ENCODE peak calls at places on chromosomes 4 and X, in eight cellular contexts. One of them, this sample, is unnamed.

GRCh38 chr4:17557880-17558279 is 19.1 kb upstream of the LAP3 start:
- DNase-seq in HFF-Myc: peak; percentile 41
- DNase-seq in epithelial cell of esophagus: peak; percentile 45
- DNase-seq in MCF 10A: no peak
- DNase-seq in adrenal gland: no peak
- DNase-seq in Peyer's patch: no peak
- DNase-seq in uterus: no peak
- DNase-seq in RWPE1: no peak
- DNase-seq in this sample: no peak

GRCh38 chr4:138898282-138898681 is 117.3 kb upstream of the NOCT start:
- DNase-seq in HFF-Myc: no peak
- DNase-seq in epithelial cell of esophagus: peak; percentile 25
- DNase-seq in MCF 10A: no peak
- DNase-seq in adrenal gland: no peak
- DNase-seq in Peyer's patch: no peak
- DNase-seq in uterus: no peak
- DNase-seq in RWPE1: no peak
- DNase-seq in this sample: no peak

GRCh38 chr4:164876680-164877324 is at the start of gene APELA:
- DNase-seq in HFF-Myc: peak; percentile 1
- DNase-seq in epithelial cell of esophagus: no peak
- DNase-seq in MCF 10A: no peak
- DNase-seq in adrenal gland: no peak
- DNase-seq in Peyer's patch: no peak
- DNase-seq in uterus: no peak
- DNase-seq in RWPE1: no peak
- DNase-seq in this sample: no peak

GRCh38 chrX:123489011-123489410 is 243.8 kb downstream of the THOC2 start:
- DNase-seq in HFF-Myc: peak; percentile 48
- DNase-seq in epithelial cell of esophagus: no peak
- DNase-seq in MCF 10A: no peak
- DNase-seq in adrenal gland: no peak
- DNase-seq in Peyer's patch: no peak
- DNase-seq in uterus: no peak
- DNase-seq in RWPE1: no peak
- DNase-seq in this sample: no peak

GRCh38 chr4:25441519-25442117 is 64.6 kb downstream of the ANAPC4 start:
- DNase-seq in HFF-Myc: no peak
- DNase-seq in epithelial cell of esophagus: peak; percentile 77
- DNase-seq in MCF 10A: peak; percentile 72
- DNase-seq in adrenal gland: peak; percentile 74
- DNase-seq in Peyer's patch: peak; percentile 75
- DNase-seq in uterus: no peak
- DNase-seq in RWPE1: peak; percentile 47
- DNase-seq in this sample: no peak

GRCh38 chr4:73661646-73662119 is 41.4 kb upstream of the RASSF6 start:
- DNase-seq in HFF-Myc: no peak
- DNase-seq in epithelial cell of esophagus: peak; percentile 88
- DNase-seq in MCF 10A: peak; percentile 84
- DNase-seq in adrenal gland: no peak
- DNase-seq in Peyer's patch: no peak
- DNase-seq in uterus: no peak
- DNase-seq in RWPE1: peak; percentile 55
- DNase-seq in this sample: no peak

GRCh38 chrX:50432760-50433377 is 37.8 kb downstream of the DGKK start:
- DNase-seq in HFF-Myc: no peak
- DNase-seq in epithelial cell of esophagus: no peak
- DNase-seq in MCF 10A: no peak
- DNase-seq in adrenal gland: no peak
- DNase-seq in Peyer's patch: no peak
- DNase-seq in uterus: no peak
- DNase-seq in RWPE1: no peak
- DNase-seq in this sample: no peak

GRCh38 chr4:143773998-143774898 is 73.8 kb upstream of the FREM3 start:
- DNase-seq in HFF-Myc: peak; percentile 38
- DNase-seq in epithelial cell of esophagus: peak; percentile 74
- DNase-seq in MCF 10A: peak; percentile 72
- DNase-seq in adrenal gland: peak; percentile 77
- DNase-seq in Peyer's patch: peak; percentile 73
- DNase-seq in uterus: no peak
- DNase-seq in RWPE1: peak; percentile 1
- DNase-seq in this sample: peak; percentile 23

GRCh38 chr4:175369087-175369486 is 443.0 kb downstream of the GPM6A start:
- DNase-seq in HFF-Myc: peak; percentile 5
- DNase-seq in epithelial cell of esophagus: peak; percentile 5
- DNase-seq in MCF 10A: no peak
- DNase-seq in adrenal gland: no peak
- DNase-seq in Peyer's patch: no peak
- DNase-seq in uterus: no peak
- DNase-seq in RWPE1: no peak
- DNase-seq in this sample: no peak

GRCh38 chr4:7904108-7904516 is 35.5 kb downstream of the AFAP1 start:
- DNase-seq in HFF-Myc: no peak
- DNase-seq in epithelial cell of esophagus: peak; percentile 45
- DNase-seq in MCF 10A: no peak
- DNase-seq in adrenal gland: no peak
- DNase-seq in Peyer's patch: no peak
- DNase-seq in uterus: no peak
- DNase-seq in RWPE1: no peak
- DNase-seq in this sample: no peak

DNA sequence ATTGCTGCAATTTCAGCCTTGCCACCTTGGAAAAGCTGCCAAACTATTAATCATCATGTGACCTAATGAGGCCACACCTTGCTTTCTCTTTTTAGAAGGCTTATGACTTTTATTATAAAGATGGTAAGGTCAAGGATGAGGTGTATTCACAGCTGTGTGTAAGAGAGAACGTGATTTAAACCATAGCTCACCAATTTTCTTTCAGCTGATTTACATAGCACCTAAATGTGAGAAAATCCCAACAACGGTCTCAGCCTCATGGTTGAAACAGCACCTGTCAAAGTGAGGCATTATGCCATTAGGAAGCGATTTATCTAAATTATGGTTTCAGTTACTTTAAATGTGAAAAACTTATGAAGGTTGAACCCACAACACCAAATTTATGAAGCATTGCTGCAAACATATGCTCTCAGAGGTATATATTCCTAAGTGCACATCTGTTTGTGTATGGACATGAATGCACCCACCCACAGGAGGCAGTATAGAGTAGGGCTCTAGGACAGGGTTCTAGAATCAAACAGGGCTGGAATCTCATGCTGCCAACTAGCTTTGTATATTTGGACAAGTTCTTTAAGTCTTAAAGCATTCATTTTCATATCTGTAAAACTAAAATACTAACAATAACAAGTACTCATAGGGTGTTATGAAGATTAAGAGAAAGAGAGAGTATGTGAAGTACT is 40.7 kb downstream of the ANXA3 start:
- DNase-seq in HFF-Myc: no peak
- DNase-seq in epithelial cell of esophagus: peak; percentile 85
- DNase-seq in MCF 10A: peak; percentile 35
- DNase-seq in adrenal gland: no peak
- DNase-seq in Peyer's patch: no peak
- DNase-seq in uterus: no peak
- DNase-seq in RWPE1: peak; percentile 26
- DNase-seq in this sample: no peak
- TF ChIP-seq CTCF in HFF-Myc: peak; percentile 53
- TF ChIP-seq CTCF in epithelial cell of esophagus: peak; percentile 44
- TF ChIP-seq CTCF in MCF 10A: peak; percentile 48
- TF ChIP-seq CTCF in adrenal gland: no peak
- TF ChIP-seq CTCF in Peyer's patch: no peak
- TF ChIP-seq CTCF in uterus: no peak
- TF ChIP-seq CTCF in RWPE1: no peak
- TF ChIP-seq CTCF in this sample: no peak

GRCh38 chrX:132855760-132856341 is 102.6 kb downstream of the HS6ST2 start:
- DNase-seq in HFF-Myc: no peak
- DNase-seq in epithelial cell of esophagus: no peak
- DNase-seq in MCF 10A: no peak
- DNase-seq in adrenal gland: no peak
- DNase-seq in Peyer's patch: no peak
- DNase-seq in uterus: no peak
- DNase-seq in RWPE1: no peak
- DNase-seq in this sample: no peak

GRCh38 chrX:132860200-132860599 is 98.2 kb downstream of the HS6ST2 start:
- DNase-seq in HFF-Myc: no peak
- DNase-seq in epithelial cell of esophagus: no peak
- DNase-seq in MCF 10A: no peak
- DNase-seq in adrenal gland: no peak
- DNase-seq in Peyer's patch: no peak
- DNase-seq in uterus: no peak
- DNase-seq in RWPE1: no peak
- DNase-seq in this sample: no peak

GRCh38 chrX:132858018-132858417 is 100.4 kb downstream of the HS6ST2 start:
- DNase-seq in HFF-Myc: no peak
- DNase-seq in epithelial cell of esophagus: peak; percentile 65
- DNase-seq in MCF 10A: peak; percentile 69
- DNase-seq in adrenal gland: no peak
- DNase-seq in Peyer's patch: no peak
- DNase-seq in uterus: no peak
- DNase-seq in RWPE1: no peak
- DNase-seq in this sample: no peak

DNA sequence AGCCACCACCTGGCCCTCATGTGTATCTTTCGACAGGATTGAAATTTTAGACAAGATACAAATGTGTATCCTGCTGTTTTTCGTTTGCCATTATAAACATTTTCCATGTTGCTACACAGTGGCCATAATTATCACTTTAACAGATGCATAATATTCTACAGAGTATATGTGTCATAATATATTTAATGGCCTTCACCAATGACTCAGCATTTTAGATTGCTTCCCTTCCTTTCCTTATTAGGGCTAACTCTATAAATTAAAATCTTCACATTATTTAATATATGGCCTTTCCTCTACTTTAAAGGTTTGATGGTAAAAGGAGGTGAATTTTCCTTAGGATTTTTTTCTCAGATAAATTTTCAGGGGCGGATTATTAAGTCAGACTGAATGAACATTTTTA is 97.4 kb downstream of the HS6ST2 start:
- DNase-seq in HFF-Myc: no peak
- DNase-seq in epithelial cell of esophagus: no peak
- DNase-seq in MCF 10A: no peak
- DNase-seq in adrenal gland: no peak
- DNase-seq in Peyer's patch: no peak
- DNase-seq in uterus: no peak
- DNase-seq in RWPE1: no peak
- DNase-seq in this sample: no peak
- TF ChIP-seq CTCF in HFF-Myc: no peak
- TF ChIP-seq CTCF in epithelial cell of esophagus: no peak
- TF ChIP-seq CTCF in MCF 10A: no peak
- TF ChIP-seq CTCF in adrenal gland: no peak
- TF ChIP-seq CTCF in Peyer's patch: no peak
- TF ChIP-seq CTCF in uterus: no peak
- TF ChIP-seq CTCF in RWPE1: no peak
- TF ChIP-seq CTCF in this sample: no peak

GRCh38 chrX:137823257-137823656 is 257.3 kb downstream of the ZIC3 start:
- DNase-seq in HFF-Myc: no peak
- DNase-seq in epithelial cell of esophagus: no peak
- DNase-seq in MCF 10A: no peak
- DNase-seq in adrenal gland: no peak
- DNase-seq in Peyer's patch: no peak
- DNase-seq in uterus: no peak
- DNase-seq in RWPE1: no peak
- DNase-seq in this sample: no peak
- TF ChIP-seq CTCF in HFF-Myc: no peak
- TF ChIP-seq CTCF in epithelial cell of esophagus: no peak
- TF ChIP-seq CTCF in MCF 10A: no peak
- TF ChIP-seq CTCF in adrenal gland: no peak
- TF ChIP-seq CTCF in Peyer's patch: no peak
- TF ChIP-seq CTCF in uterus: peak; percentile 6
- TF ChIP-seq CTCF in RWPE1: no peak
- TF ChIP-seq CTCF in this sample: no peak

DNA sequence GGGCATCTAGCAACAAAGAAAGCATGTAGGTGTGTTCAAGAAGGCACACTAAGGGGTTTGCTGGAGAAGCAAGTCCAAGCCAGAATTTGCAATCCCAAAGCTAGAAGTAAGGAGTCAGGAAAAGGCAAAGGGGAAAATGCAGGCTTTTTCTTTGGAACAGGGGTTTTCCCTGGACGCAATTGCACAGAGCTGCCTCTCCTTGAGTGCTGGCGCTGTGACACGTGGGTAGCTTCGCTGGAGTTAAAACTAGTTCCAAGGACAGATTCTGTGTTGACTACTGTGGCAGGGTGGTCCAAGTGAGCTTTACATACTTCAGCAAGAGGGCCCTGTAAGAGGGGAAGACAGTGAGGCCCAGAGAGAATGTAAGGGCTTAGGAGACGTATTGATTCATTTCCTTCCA is 277.1 kb downstream of the ADGRA3 start:
- DNase-seq in HFF-Myc: no peak
- DNase-seq in epithelial cell of esophagus: peak; percentile 11
- DNase-seq in MCF 10A: peak; percentile 8
- DNase-seq in adrenal gland: no peak
- DNase-seq in Peyer's patch: peak; percentile 56
- DNase-seq in uterus: no peak
- DNase-seq in RWPE1: no peak
- DNase-seq in this sample: no peak
- TF ChIP-seq CTCF in HFF-Myc: peak; percentile 18
- TF ChIP-seq CTCF in epithelial cell of esophagus: peak; percentile 35
- TF ChIP-seq CTCF in MCF 10A: no peak
- TF ChIP-seq CTCF in adrenal gland: no peak
- TF ChIP-seq CTCF in Peyer's patch: peak; percentile 31
- TF ChIP-seq CTCF in uterus: no peak
- TF ChIP-seq CTCF in RWPE1: no peak
- TF ChIP-seq CTCF in this sample: no peak

GRCh38 chr4:21001490-21001889 is 301.2 kb downstream of the PACRGL start:
- DNase-seq in HFF-Myc: no peak
- DNase-seq in epithelial cell of esophagus: no peak
- DNase-seq in MCF 10A: no peak
- DNase-seq in adrenal gland: no peak
- DNase-seq in Peyer's patch: no peak
- DNase-seq in uterus: no peak
- DNase-seq in RWPE1: no peak
- DNase-seq in this sample: no peak
- TF ChIP-seq CTCF in HFF-Myc: no peak
- TF ChIP-seq CTCF in epithelial cell of esophagus: no peak
- TF ChIP-seq CTCF in MCF 10A: no peak
- TF ChIP-seq CTCF in adrenal gland: no peak
- TF ChIP-seq CTCF in Peyer's patch: no peak
- TF ChIP-seq CTCF in uterus: no peak
- TF ChIP-seq CTCF in RWPE1: no peak
- TF ChIP-seq CTCF in this sample: no peak